ENCODE peak calls at places on chromosomes 5 and 9, in nine cellular contexts. Z is ecto neural progenitor cell, I is PC-9, A is RPMI7951, C is transverse colon, X is renal cortical epithelial cell, P is EL, N is H7, K is HFF-Myc. E is an unnamed sample.

GRCh38 chr5:571791-572190 is 40.3 kb upstream of the CEP72 start:
- DNase-seq in Z (no peak), I (no peak), A (no peak), C (no peak), X (no peak), P (no peak), N (no peak), K (no peak), E (no peak)

GRCh38 chr9:132898043-132898442 is 19.3 kb downstream of the SPACA9 start:
- DNase-seq in Z (no peak), I (no peak), A (no peak), C (no peak), X (no peak), P (no peak), N (no peak), K (no peak), E (no peak)

GRCh38 chr5:149388498-149389190 is 9.6 kb upstream of the IL17B start:
- DNase-seq in Z (no peak), I (no peak), A (no peak), C (no peak), X (no peak), P (no peak), N (no peak), K (no peak), E (no peak)

GRCh38 chr5:116032094-116032517 is at the start of gene ARL14EPL:
- DNase-seq in Z (no peak), I (peak; percentile 58), A (peak; percentile 84), C (no peak), X (peak; percentile 97), P (peak; percentile 81), N (no peak), K (peak; percentile 59), E (no peak)

GRCh38 chr5:109062669-109063068 is 315.0 kb downstream of the FER start:
- DNase-seq in Z (no peak), I (no peak), A (no peak), C (no peak), X (no peak), P (peak; percentile 25), N (no peak), K (no peak), E (no peak)

GRCh38 chr5:142977363-142978051 is 207.3 kb downstream of the ARHGAP26 start:
- DNase-seq in Z (no peak), I (peak; percentile 62), A (peak; percentile 94), C (no peak), X (peak; percentile 90), P (peak; percentile 95), N (no peak), K (peak; percentile 85), E (no peak)

GRCh38 chr5:91443028-91443427 is 59.9 kb upstream of the ARRDC3 start:
- DNase-seq in Z (no peak), I (no peak), A (peak; percentile 13), C (no peak), X (peak; percentile 39), P (peak; percentile 69), N (no peak), K (peak; percentile 20), E (no peak)

GRCh38 chr5:110255194-110255593 is 471.3 kb downstream of the TMEM232 start:
- DNase-seq in Z (no peak), I (no peak), A (no peak), C (no peak), X (no peak), P (no peak), N (peak; percentile 2), K (no peak), E (no peak)

GRCh38 chr5:148828461-148829247 is 2.2 kb downstream of the ADRB2 start:
- DNase-seq in Z (no peak), I (no peak), A (no peak), C (no peak), X (peak; percentile 49), P (peak; percentile 36), N (no peak), K (no peak), E (no peak)

GRCh38 chr5:35281613-35282012 is 51.3 kb upstream of the PRLR start:
- DNase-seq in Z (no peak), I (no peak), A (no peak), C (no peak), X (no peak), P (no peak), N (no peak), K (no peak), E (no peak)